ENCODE peak calls at places on chromosomes 6 and 20, in four cellular contexts. Z is GM12878, K is K562, C is H1. B is an unnamed sample.

GRCh38 chr6:33585403-33586107 is 5.5 kb upstream of the BAK1 start:
- DNase-seq in Z (peak; percentile 70), K (peak; percentile 92), C (peak; percentile 96), B (peak; percentile 72)

GRCh38 chr20:5688431-5688972 is 61.7 kb upstream of the SHLD1 start:
- DNase-seq in Z (no peak), K (no peak), C (no peak), B (no peak)

GRCh38 chr6:101912266-101912665 is 518.8 kb downstream of the GRIK2 start:
- DNase-seq in Z (no peak), K (no peak), C (no peak), B (no peak)

GRCh38 chr20:21156266-21156665 is 30.4 kb downstream of the KIZ start:
- DNase-seq in Z (no peak), K (no peak), C (no peak), B (no peak)

GRCh38 chr6:148747145-148747492 is 289 bp downstream of the UST start:
- DNase-seq in Z (no peak), K (no peak), C (no peak), B (no peak)

GRCh38 chr6:106927531-106928398 is 46.8 kb downstream of the CD24 start:
- DNase-seq in Z (no peak), K (peak; percentile 77), C (peak; percentile 89), B (peak; percentile 36)

GRCh38 chr20:7180261-7181045 is 413.0 kb downstream of the BMP2 start:
- DNase-seq in Z (no peak), K (no peak), C (no peak), B (no peak)

GRCh38 chr20:36969478-36970186 is 18.1 kb upstream of the SAMHD1 start:
- DNase-seq in Z (no peak), K (no peak), C (no peak), B (peak; percentile 53)

GRCh38 chr20:57400821-57401564 is 9.8 kb downstream of the RBM38 start:
- DNase-seq in Z (no peak), K (no peak), C (no peak), B (no peak)

GRCh38 chr6:39923394-39923793 is 10.9 kb downstream of the MOCS1 start:
- DNase-seq in Z (no peak), K (no peak), C (no peak), B (no peak)

GRCh38 chr6:2799936-2800527 is 34.8 kb downstream of the WRNIP1 start:
- DNase-seq in Z (no peak), K (peak; percentile 47), C (no peak), B (no peak)

GRCh38 chr20:2986466-2986865 is 57.0 kb upstream of the GNRH2 start:
- DNase-seq in Z (no peak), K (no peak), C (no peak), B (no peak)

GRCh38 chr20:24699321-24700165 is 230.1 kb downstream of the SYNDIG1 start:
- DNase-seq in Z (no peak), K (no peak), C (peak; percentile 11), B (no peak)

GRCh38 chr6:7469696-7470095 is 71.8 kb upstream of the DSP start:
- DNase-seq in Z (no peak), K (no peak), C (no peak), B (no peak)

GRCh38 chr6:100188754-100189153 is 194.7 kb upstream of the MCHR2 start:
- DNase-seq in Z (no peak), K (no peak), C (no peak), B (no peak)

GRCh38 chr6:3813150-3813780 is 35.9 kb upstream of the FAM50B start:
- DNase-seq in Z (no peak), K (peak; percentile 53), C (no peak), B (peak; percentile 33)

GRCh38 chr6:110693296-110693695 is 122.0 kb downstream of the CDK19 start:
- DNase-seq in Z (no peak), K (no peak), C (no peak), B (no peak)

GRCh38 chr6:169171951-169172350 is 81.7 kb downstream of the THBS2 start:
- DNase-seq in Z (no peak), K (no peak), C (no peak), B (no peak)

GRCh38 chr6:134379086-134379485 is 61.2 kb upstream of the SGK1 start:
- DNase-seq in Z (peak; percentile 72), K (no peak), C (peak; percentile 54), B (no peak)

GRCh38 chr6:106084973-106085686 is 1.0 kb upstream of the PRDM1 start:
- DNase-seq in Z (no peak), K (no peak), C (no peak), B (no peak)

GRCh38 chr6:30219244-30219643 is 6.0 kb upstream of the TRIM26 start:
- DNase-seq in Z (peak; percentile 23), K (peak; percentile 64), C (peak; percentile 59), B (peak; percentile 77)

GRCh38 chr6:5984150-5985089 is 22.3 kb downstream of the NRN1 start:
- DNase-seq in Z (no peak), K (no peak), C (no peak), B (no peak)

GRCh38 chr6:158854214-158855101 is 35.3 kb upstream of the EZR start:
- DNase-seq in Z (no peak), K (peak; percentile 83), C (no peak), B (peak; percentile 35)

GRCh38 chr6:127459231-127459641 is at the start of gene KIAA0408:
- DNase-seq in Z (no peak), K (peak; percentile 5), C (no peak), B (no peak)

GRCh38 chr6:45605971-45606370 is 228.2 kb upstream of the SUPT3H start:
- DNase-seq in Z (no peak), K (no peak), C (no peak), B (no peak)

GRCh38 chr6:129590408-129591022 is 119.5 kb downstream of the ARHGAP18 start:
- DNase-seq in Z (no peak), K (no peak), C (no peak), B (no peak)
- TF ChIP-seq KDM1A in Z (no peak), K (no peak), C (no peak), B (no peak)

GRCh38 chr6:26122402-26122792 is 35.2 kb downstream of the HFE start:
- DNase-seq in Z (no peak), K (peak; percentile 77), C (peak; percentile 56), B (peak; percentile 79)
- TF ChIP-seq GABPA in Z (no peak), K (no peak), C (no peak), B (no peak)

GRCh38 chr6:132797975-132798819 is at the start of gene SLC18B1:
- DNase-seq in Z (no peak), K (peak; percentile 85), C (peak; percentile 87), B (peak; percentile 36)
- TF ChIP-seq CHD2 in Z (no peak), K (no peak), C (no peak), B (no peak)

GRCh38 chr6:13985663-13986325 is 61.0 kb downstream of the RNF182 start:
- DNase-seq in Z (no peak), K (peak; percentile 53), C (no peak), B (no peak)
- TF ChIP-seq KDM1A in Z (no peak), K (no peak), C (no peak), B (no peak)